ENCODE peak calls at places on chromosomes 11 and 22, in four cellular contexts. Y, X, C and H are unnamed samples.

GRCh38 chr11:34281256-34281655 is 76.6 kb downstream of the ABTB2 start:
- DNase-seq in Y (no peak), X (no peak), C (no peak), H (no peak)

GRCh38 chr11:6693342-6694228 is 10.4 kb upstream of the MRPL17 start:
- DNase-seq in Y (no peak), X (no peak), C (no peak), H (no peak)

GRCh38 chr11:83717551-83717950 is 431.4 kb upstream of the CCDC90B start:
- DNase-seq in Y (no peak), X (no peak), C (no peak), H (no peak)

GRCh38 chr11:70434813-70435300 is 36.5 kb downstream of the CTTN start:
- DNase-seq in Y (no peak), X (no peak), C (no peak), H (no peak)

GRCh38 chr11:80595011-80595410 is 1154.2 kb upstream of the TENM4 start:
- DNase-seq in Y (no peak), X (no peak), C (no peak), H (no peak)

GRCh38 chr11:77211040-77211451 is 83.0 kb downstream of the MYO7A start:
- DNase-seq in Y (no peak), X (no peak), C (no peak), H (no peak)

GRCh38 chr11:117950320-117950719 is 21.1 kb upstream of the TMPRSS13 start:
- DNase-seq in Y (no peak), X (no peak), C (no peak), H (no peak)

GRCh38 chr22:31659246-31659645 is 2.8 kb downstream of the PISD start:
- DNase-seq in Y (no peak), X (no peak), C (no peak), H (no peak)